ENCODE peak calls at places on chromosome 6, in seven cellular contexts. N, U, O, T, H, C and P are unnamed samples.

GRCh38 chr6:91704531-91704930 is 1117.7 kb upstream of the MAP3K7 start:
- DNase-seq in T (no peak), U (no peak), N (no peak), O (peak; percentile 88), H (no peak), C (no peak), P (no peak)

GRCh38 chr6:120675886-120676285 is 658.4 kb downstream of the TBC1D32 start:
- DNase-seq in U (no peak), O (no peak), T (no peak), C (no peak), H (no peak), N (no peak), P (no peak)

GRCh38 chr6:96542702-96543101 is 20.2 kb upstream of the FHL5 start:
- DNase-seq in N (no peak), C (no peak), O (no peak), T (no peak), H (no peak), U (no peak), P (no peak)

GRCh38 chr6:38067263-38067980 is 247.9 kb downstream of the ZFAND3 start:
- DNase-seq in U (no peak), T (no peak), N (no peak), O (no peak), H (no peak), C (no peak), P (no peak)

GRCh38 chr6:123171341-123171740 is 175.3 kb downstream of the CLVS2 start:
- DNase-seq in C (no peak), O (no peak), N (no peak), T (no peak), H (no peak), U (no peak), P (no peak)

GRCh38 chr6:1335367-1336037 is 23.6 kb downstream of the FOXQ1 start:
- DNase-seq in N (peak; percentile 90), C (peak; percentile 77), H (no peak), U (no peak), O (peak; percentile 92), T (no peak), P (no peak)

GRCh38 chr6:79750806-79751205 is 119.7 kb downstream of the SH3BGRL2 start:
- DNase-seq in T (no peak), U (no peak), C (no peak), H (no peak), O (no peak), N (no peak), P (no peak)

GRCh38 chr6:10375391-10375969 is 39.4 kb downstream of the TFAP2A start:
- DNase-seq in N (no peak), U (no peak), H (no peak), O (no peak), C (no peak), T (no peak), P (no peak)

GRCh38 chr6:142542704-142543233 is 241.0 kb downstream of the ADGRG6 start:
- DNase-seq in O (peak; percentile 85), T (no peak), H (no peak), C (no peak), U (peak; percentile 29), N (no peak), P (no peak)

GRCh38 chr6:62775427-62776022 is 435.7 kb upstream of the FKBP1C start:
- DNase-seq in T (no peak), H (peak; percentile 4), U (no peak), C (no peak), N (no peak), O (no peak), P (no peak)

GRCh38 chr6:132264101-132264500 is 137.2 kb downstream of the MOXD1 start:
- DNase-seq in T (no peak), H (no peak), U (no peak), C (no peak), O (no peak), N (no peak), P (no peak)
- TF ChIP-seq CTCF in T (no peak), H (no peak), U (no peak), C (no peak), O (no peak), N (no peak), P (no peak)

GRCh38 chr6:17492350-17492749 is 99.0 kb downstream of the CAP2 start:
- DNase-seq in H (no peak), N (no peak), O (no peak), U (no peak), T (peak; percentile 69), C (no peak), P (no peak)

GRCh38 chr6:17493286-17493685 is 99.9 kb downstream of the CAP2 start:
- DNase-seq in O (peak; percentile 92), T (peak; percentile 89), C (no peak), N (no peak), U (no peak), H (peak; percentile 31), P (no peak)

GRCh38 chr6:17497701-17498100 is 102.4 kb upstream of the FAM8A1 start:
- DNase-seq in N (no peak), U (no peak), C (no peak), T (peak; percentile 88), O (no peak), H (no peak), P (no peak)

GRCh38 chr6:17494177-17494576 is 100.8 kb downstream of the CAP2 start:
- DNase-seq in N (no peak), C (no peak), O (peak; percentile 29), T (no peak), H (no peak), U (no peak), P (no peak)

DNA sequence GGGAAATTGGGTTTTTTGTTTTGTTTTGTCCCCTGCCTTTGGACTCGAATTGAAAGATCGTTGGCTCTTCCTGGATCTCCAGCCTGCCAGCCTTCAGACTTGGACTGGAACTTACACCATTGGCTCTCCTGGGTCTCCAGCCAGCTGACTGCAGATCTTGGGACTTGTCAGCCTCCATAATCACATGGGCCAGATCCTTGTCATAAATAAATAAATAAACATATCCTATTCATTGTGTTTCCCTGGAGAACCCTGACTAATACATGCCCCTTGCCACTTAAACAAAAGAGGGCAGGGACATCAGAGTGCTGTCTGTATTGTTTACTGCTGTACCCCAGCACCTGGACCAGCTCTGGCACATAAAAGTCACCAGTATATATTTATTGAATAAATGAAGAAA is 101.5 kb downstream of the CAP2 start:
- DNase-seq in N (no peak), T (peak; percentile 75), U (no peak), C (no peak), O (no peak), H (no peak), P (no peak)
- H3K27ac ChIP-seq in N (no peak overlapping the region), T (peak overlapping the region; percentile 94), U (no peak overlapping the region), C (no peak overlapping the region), O (no peak overlapping the region), H (no peak overlapping the region), P (no peak overlapping the region)

DNA sequence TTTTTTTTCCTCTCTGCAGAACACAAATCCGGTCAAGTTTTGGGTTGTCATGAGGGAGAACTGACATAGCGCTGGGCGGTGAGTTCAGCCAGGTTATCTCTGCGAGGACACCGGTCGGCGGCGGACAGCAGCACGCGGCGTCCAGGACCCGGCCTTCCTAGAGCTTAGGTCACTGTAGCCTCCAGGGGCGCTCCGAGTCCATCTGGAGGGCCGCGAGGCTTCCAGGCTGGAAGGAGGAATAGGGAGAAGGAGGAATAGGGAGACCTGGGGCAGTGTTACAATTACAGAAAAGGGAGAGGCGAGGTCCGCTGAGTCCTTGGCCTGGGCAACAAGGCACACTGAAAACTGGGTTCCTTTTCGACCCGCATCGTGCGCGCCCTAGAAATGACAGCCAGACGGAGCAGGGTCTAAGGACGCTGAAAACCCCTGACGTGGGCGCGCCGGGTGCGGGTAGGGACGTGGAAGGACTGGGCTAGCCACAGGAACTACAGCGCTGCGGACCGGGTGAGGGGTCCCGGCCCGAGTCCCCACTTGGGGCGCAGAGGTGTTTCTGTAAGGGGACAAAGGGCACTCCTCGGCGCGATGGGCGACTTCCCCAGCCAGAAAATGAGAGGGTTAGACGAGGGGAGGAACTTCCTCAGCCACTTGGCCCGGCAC is 536 bp upstream of the FNDC1 start:
- DNase-seq in C (peak; percentile 61), T (peak; percentile 42), U (peak; percentile 47), H (peak; percentile 41), O (peak; percentile 54), N (peak; percentile 86), P (no peak)
- TF ChIP-seq CTCF in C (peak; percentile 36), T (peak; percentile 25), U (peak; percentile 40), H (peak; percentile 35), O (peak; percentile 39), N (no peak), P (peak; percentile 46)

DNA sequence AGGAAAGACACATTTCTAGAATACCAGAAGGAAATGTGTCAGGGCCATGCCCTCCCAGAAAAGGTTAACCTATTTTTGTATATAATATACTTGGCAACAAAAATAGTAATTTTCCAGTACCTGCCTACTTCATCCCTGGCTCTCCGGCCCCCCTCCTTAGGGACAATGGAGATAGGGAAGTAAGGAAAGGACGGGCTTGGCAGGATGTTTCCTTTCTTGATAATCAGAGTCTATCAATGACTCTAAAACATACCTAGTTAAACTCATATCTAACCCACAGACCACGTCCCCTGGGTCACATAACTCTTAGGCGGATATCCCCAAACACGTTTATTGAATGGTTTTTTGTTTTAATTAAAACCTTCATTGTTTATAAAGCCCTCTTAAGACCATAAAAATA is 11.8 kb downstream of the UQCC2 start:
- DNase-seq in H (no peak), N (peak; percentile 17), O (no peak), C (no peak), U (no peak), T (peak; percentile 39), P (no peak)
- H3K27ac ChIP-seq in H (no peak overlapping the region), N (no peak overlapping the region), O (no peak overlapping the region), C (no peak overlapping the region), U (peak overlapping the region; percentile 36), T (no peak overlapping the region), P (no peak overlapping the region)

DNA sequence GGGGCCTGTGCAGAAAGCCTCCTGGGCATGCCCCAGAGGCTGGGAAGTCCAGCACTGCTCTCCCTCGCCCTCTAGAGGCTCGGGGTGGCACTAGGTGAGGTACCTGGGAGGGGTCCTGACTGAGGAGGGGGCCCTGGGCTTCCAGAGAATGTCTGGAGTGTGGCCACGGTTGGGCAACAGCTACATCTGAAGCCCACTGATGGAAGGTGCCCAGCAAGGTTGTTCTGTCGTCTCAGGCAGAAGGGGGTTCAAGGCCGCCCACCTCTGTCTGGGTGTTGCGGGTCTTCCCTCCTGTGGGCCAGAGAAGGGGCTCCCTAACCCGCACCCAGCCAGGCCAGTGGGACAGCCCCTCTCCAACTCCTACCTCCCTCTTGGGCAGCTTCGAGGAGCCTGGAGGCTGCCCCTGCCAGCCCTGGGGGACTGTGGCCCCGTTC is 11.4 kb upstream of the VEGFA start:
- DNase-seq in H (peak; percentile 78), T (peak; percentile 21), O (no peak), N (peak; percentile 65), C (peak; percentile 52), U (peak; percentile 13), P (no peak)
- TF ChIP-seq CTCF in H (peak; percentile 85), T (peak; percentile 60), O (peak; percentile 72), N (peak; percentile 35), C (peak; percentile 62), U (peak; percentile 80), P (peak; percentile 27)

GRCh38 chr6:132133734-132134490 is 182.7 kb upstream of the CCN2 start:
- DNase-seq in N (no peak), C (peak; percentile 44), H (no peak), T (peak; percentile 90), U (no peak), O (peak; percentile 54), P (no peak)
- H3K27ac ChIP-seq in N (no peak overlapping the region), C (no peak overlapping the region), H (no peak overlapping the region), T (peak overlapping the region; percentile 100), U (peak overlapping the region; percentile 87), O (peak overlapping the region; percentile 90), P (peak overlapping the region; percentile 97)